ENCODE peak calls at places on chromosomes 16 and 17, in nine cellular contexts. One of them, this sample, is unnamed.
A peak's percentile ranks its signal among the peaks of the same experiment; 100 is the strongest.

GRCh38 chr16:24568392-24568791 is 29.0 kb downstream of the RBBP6 start:
- DNase-seq in neuronal stem cell: no peak
- DNase-seq in kidney: no peak
- DNase-seq in GM23248: peak; percentile 52
- DNase-seq in neural progenitor cell: no peak
- DNase-seq in mammary epithelial cell: peak; percentile 8
- DNase-seq in fibroblast of lung: peak; percentile 49
- DNase-seq in GM12878: no peak
- DNase-seq in IMR-90: peak; percentile 43
- DNase-seq in this sample: peak; percentile 16

GRCh38 chr16:55508941-55509920 is at the start of gene LPCAT2:
- DNase-seq in neuronal stem cell: peak; percentile 76
- DNase-seq in kidney: peak; percentile 92
- DNase-seq in GM23248: peak; percentile 93
- DNase-seq in neural progenitor cell: peak; percentile 95
- DNase-seq in mammary epithelial cell: peak; percentile 84
- DNase-seq in fibroblast of lung: peak; percentile 86
- DNase-seq in GM12878: no peak
- DNase-seq in IMR-90: peak; percentile 84
- DNase-seq in this sample: peak; percentile 40

GRCh38 chr17:42290577-42290976 is 2.3 kb downstream of the STAT5A start:
- DNase-seq in neuronal stem cell: no peak
- DNase-seq in kidney: peak; percentile 18
- DNase-seq in GM23248: no peak
- DNase-seq in neural progenitor cell: no peak
- DNase-seq in mammary epithelial cell: no peak
- DNase-seq in fibroblast of lung: no peak
- DNase-seq in GM12878: no peak
- DNase-seq in IMR-90: no peak
- DNase-seq in this sample: no peak

GRCh38 chr16:72939247-72939646 is 108.7 kb downstream of the ZFHX3 start:
- DNase-seq in neuronal stem cell: no peak
- DNase-seq in kidney: peak; percentile 39
- DNase-seq in GM23248: peak; percentile 80
- DNase-seq in neural progenitor cell: no peak
- DNase-seq in mammary epithelial cell: no peak
- DNase-seq in fibroblast of lung: peak; percentile 80
- DNase-seq in GM12878: no peak
- DNase-seq in IMR-90: peak; percentile 79
- DNase-seq in this sample: no peak

GRCh38 chr16:85204242-85205010 is 92.2 kb upstream of the CIBAR2 start:
- DNase-seq in neuronal stem cell: no peak
- DNase-seq in kidney: no peak
- DNase-seq in GM23248: peak; percentile 96
- DNase-seq in neural progenitor cell: no peak
- DNase-seq in mammary epithelial cell: peak; percentile 82
- DNase-seq in fibroblast of lung: peak; percentile 89
- DNase-seq in GM12878: no peak
- DNase-seq in IMR-90: peak; percentile 93
- DNase-seq in this sample: no peak

GRCh38 chr16:2795714-2796143 is 2.5 kb upstream of the PRSS41 start:
- DNase-seq in neuronal stem cell: no peak
- DNase-seq in kidney: no peak
- DNase-seq in GM23248: no peak
- DNase-seq in neural progenitor cell: no peak
- DNase-seq in mammary epithelial cell: peak; percentile 58
- DNase-seq in fibroblast of lung: no peak
- DNase-seq in GM12878: no peak
- DNase-seq in IMR-90: no peak
- DNase-seq in this sample: no peak

GRCh38 chr17:10743316-10744009 is 13.6 kb upstream of the TMEM220 start:
- DNase-seq in neuronal stem cell: no peak
- DNase-seq in kidney: no peak
- DNase-seq in GM23248: peak; percentile 84
- DNase-seq in neural progenitor cell: no peak
- DNase-seq in mammary epithelial cell: no peak
- DNase-seq in fibroblast of lung: peak; percentile 60
- DNase-seq in GM12878: no peak
- DNase-seq in IMR-90: peak; percentile 38
- DNase-seq in this sample: no peak

GRCh38 chr16:28237754-28238357 is 26.1 kb upstream of the XPO6 start:
- DNase-seq in neuronal stem cell: no peak
- DNase-seq in kidney: no peak
- DNase-seq in GM23248: no peak
- DNase-seq in neural progenitor cell: no peak
- DNase-seq in mammary epithelial cell: no peak
- DNase-seq in fibroblast of lung: no peak
- DNase-seq in GM12878: no peak
- DNase-seq in IMR-90: no peak
- DNase-seq in this sample: no peak

DNA sequence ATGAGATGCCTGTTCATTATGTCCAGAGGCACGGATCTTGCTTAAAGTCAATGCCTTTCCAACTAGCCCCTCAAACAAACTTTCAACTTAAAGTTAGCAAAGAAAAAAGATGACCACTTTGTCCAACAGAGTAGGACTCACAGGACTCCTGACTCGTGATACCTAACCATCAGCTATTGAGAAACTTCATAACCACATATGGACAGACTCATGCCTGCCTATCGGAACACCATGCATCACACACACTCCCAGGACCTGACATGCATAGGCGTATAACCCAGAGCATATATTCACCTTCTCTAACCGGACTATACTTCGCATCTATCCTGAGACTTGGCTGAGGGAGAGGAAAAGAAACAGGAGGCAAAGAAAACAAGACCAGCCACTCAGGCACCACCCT is 2.3 kb downstream of the PIP4K2B start:
- DNase-seq in neuronal stem cell: no peak
- DNase-seq in kidney: no peak
- DNase-seq in GM23248: peak; percentile 76
- DNase-seq in neural progenitor cell: no peak
- DNase-seq in mammary epithelial cell: peak; percentile 66
- DNase-seq in fibroblast of lung: no peak
- DNase-seq in GM12878: no peak
- DNase-seq in IMR-90: peak; percentile 55
- DNase-seq in this sample: no peak
- H3K27ac ChIP-seq in neuronal stem cell: no peak overlapping the region
- H3K27ac ChIP-seq in kidney: no peak overlapping the region
- H3K27ac ChIP-seq in GM23248: peak overlapping the region; percentile 96
- H3K27ac ChIP-seq in neural progenitor cell: no peak overlapping the region
- H3K27ac ChIP-seq in mammary epithelial cell: peak overlapping the region; percentile 38
- H3K27ac ChIP-seq in fibroblast of lung: no peak overlapping the region
- H3K27ac ChIP-seq in GM12878: no peak overlapping the region
- H3K27ac ChIP-seq in IMR-90: no peak overlapping the region
- H3K27ac ChIP-seq in this sample: no peak overlapping the region

GRCh38 chr17:47733047-47733413 is at the start of gene TBX21:
- DNase-seq in neuronal stem cell: peak; percentile 76
- DNase-seq in kidney: peak; percentile 92
- DNase-seq in GM23248: peak; percentile 56
- DNase-seq in neural progenitor cell: peak; percentile 95
- DNase-seq in mammary epithelial cell: no peak
- DNase-seq in fibroblast of lung: no peak
- DNase-seq in GM12878: no peak
- DNase-seq in IMR-90: no peak
- DNase-seq in this sample: no peak

GRCh38 chr17:47735139-47735464 is 2.1 kb downstream of the TBX21 start:
- DNase-seq in neuronal stem cell: no peak
- DNase-seq in kidney: no peak
- DNase-seq in GM23248: no peak
- DNase-seq in neural progenitor cell: no peak
- DNase-seq in mammary epithelial cell: no peak
- DNase-seq in fibroblast of lung: no peak
- DNase-seq in GM12878: no peak
- DNase-seq in IMR-90: no peak
- DNase-seq in this sample: no peak

GRCh38 chr17:47732399-47733046 is 513 bp upstream of the TBX21 start:
- DNase-seq in neuronal stem cell: no peak
- DNase-seq in kidney: no peak
- DNase-seq in GM23248: no peak
- DNase-seq in neural progenitor cell: no peak
- DNase-seq in mammary epithelial cell: no peak
- DNase-seq in fibroblast of lung: no peak
- DNase-seq in GM12878: no peak
- DNase-seq in IMR-90: no peak
- DNase-seq in this sample: no peak

GRCh38 chr17:47735536-47736011 is 2.5 kb downstream of the TBX21 start:
- DNase-seq in neuronal stem cell: no peak
- DNase-seq in kidney: no peak
- DNase-seq in GM23248: no peak
- DNase-seq in neural progenitor cell: no peak
- DNase-seq in mammary epithelial cell: no peak
- DNase-seq in fibroblast of lung: no peak
- DNase-seq in GM12878: peak; percentile 59
- DNase-seq in IMR-90: no peak
- DNase-seq in this sample: no peak

DNA sequence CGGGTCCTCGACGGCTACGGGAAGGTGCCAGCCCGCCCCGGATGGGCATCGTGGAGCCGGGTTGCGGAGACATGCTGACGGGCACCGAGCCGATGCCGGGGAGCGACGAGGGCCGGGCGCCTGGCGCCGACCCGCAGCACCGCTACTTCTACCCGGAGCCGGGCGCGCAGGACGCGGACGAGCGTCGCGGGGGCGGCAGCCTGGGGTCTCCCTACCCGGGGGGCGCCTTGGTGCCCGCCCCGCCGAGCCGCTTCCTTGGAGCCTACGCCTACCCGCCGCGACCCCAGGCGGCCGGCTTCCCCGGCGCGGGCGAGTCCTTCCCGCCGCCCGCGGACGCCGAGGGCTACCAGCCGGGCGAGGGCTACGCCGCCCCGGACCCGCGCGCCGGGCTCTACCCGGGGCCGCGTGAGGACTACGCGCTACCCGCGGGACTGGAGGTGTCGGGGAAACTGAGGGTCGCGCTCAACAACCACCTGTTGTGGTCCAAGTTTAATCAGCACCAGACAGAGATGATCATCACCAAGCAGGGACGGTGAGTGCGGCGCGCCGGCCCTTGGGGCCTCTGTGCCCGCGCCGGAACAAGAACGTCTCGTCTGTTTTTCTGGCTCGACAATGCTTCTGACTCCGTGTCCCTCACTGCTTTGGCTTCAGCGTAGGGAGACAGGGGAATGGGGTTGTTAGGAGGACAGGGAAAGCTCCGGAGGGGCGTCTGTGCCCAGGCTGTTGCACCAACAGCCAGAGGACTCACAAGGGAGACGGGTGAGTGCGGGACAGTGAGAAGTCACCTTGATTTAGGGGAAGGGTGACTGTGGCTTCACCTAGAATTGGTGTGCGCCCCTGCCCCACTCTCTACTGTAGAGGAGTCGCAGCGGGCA is 615 bp downstream of the TBX21 start:
- DNase-seq in neuronal stem cell: no peak
- DNase-seq in kidney: no peak
- DNase-seq in GM23248: peak; percentile 21
- DNase-seq in neural progenitor cell: peak; percentile 36
- DNase-seq in mammary epithelial cell: no peak
- DNase-seq in fibroblast of lung: no peak
- DNase-seq in GM12878: no peak
- DNase-seq in IMR-90: no peak
- DNase-seq in this sample: no peak
- H3K4me3 ChIP-seq in neuronal stem cell: no peak overlapping the region
- H3K4me3 ChIP-seq in kidney: no peak overlapping the region
- H3K4me3 ChIP-seq in GM23248: peak overlapping the region; percentile 27
- H3K4me3 ChIP-seq in neural progenitor cell: peak overlapping the region; percentile 66
- H3K4me3 ChIP-seq in mammary epithelial cell: no peak overlapping the region
- H3K4me3 ChIP-seq in fibroblast of lung: no peak overlapping the region
- H3K4me3 ChIP-seq in GM12878: peak overlapping the region; percentile 92
- H3K4me3 ChIP-seq in IMR-90: no peak overlapping the region
- H3K4me3 ChIP-seq in this sample: peak overlapping the region; percentile 51

DNA sequence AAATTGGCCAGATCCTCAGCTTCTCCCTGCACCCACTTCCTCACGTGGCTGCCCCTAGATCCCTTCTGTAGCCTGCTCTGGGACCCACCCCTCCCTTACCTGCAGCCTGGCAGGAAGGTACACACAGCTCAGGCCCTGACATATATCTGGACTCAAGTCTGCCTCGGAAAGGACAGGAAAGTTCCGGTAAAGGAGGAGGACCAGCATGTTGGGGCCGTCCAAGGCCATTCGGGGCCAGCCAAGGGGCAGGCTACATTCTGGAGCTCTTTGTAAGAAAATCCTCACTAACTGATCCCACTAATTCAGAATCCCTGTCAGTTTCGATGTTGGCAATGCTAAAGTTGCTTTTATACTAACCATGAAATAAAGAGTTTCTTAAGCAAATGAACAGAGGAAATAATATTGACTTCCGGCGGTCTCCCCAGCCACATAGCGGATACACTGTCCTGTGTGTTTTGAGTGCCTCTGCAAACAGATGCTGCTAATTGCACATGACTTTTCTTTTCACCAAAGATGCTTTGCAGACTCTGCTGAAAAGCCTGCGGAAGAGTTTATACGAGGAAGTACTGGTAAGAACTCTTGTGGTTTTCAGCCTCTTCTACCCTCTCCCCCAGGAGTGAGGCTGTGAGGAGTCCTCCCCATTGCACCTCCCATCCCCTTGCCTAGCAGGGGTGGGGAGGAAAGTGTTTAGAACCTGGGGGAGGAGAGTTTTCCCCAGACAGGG is 54.8 kb downstream of the PLXDC1 start:
- DNase-seq in neuronal stem cell: no peak
- DNase-seq in kidney: no peak
- DNase-seq in GM23248: no peak
- DNase-seq in neural progenitor cell: no peak
- DNase-seq in mammary epithelial cell: no peak
- DNase-seq in fibroblast of lung: no peak
- DNase-seq in GM12878: no peak
- DNase-seq in IMR-90: no peak
- DNase-seq in this sample: no peak
- H3K9ac ChIP-seq in neuronal stem cell: no peak overlapping the region
- H3K9ac ChIP-seq in kidney: no peak overlapping the region
- H3K9ac ChIP-seq in GM23248: no peak overlapping the region
- H3K9ac ChIP-seq in neural progenitor cell: no peak overlapping the region
- H3K9ac ChIP-seq in mammary epithelial cell: no peak overlapping the region
- H3K9ac ChIP-seq in fibroblast of lung: no peak overlapping the region
- H3K9ac ChIP-seq in GM12878: no peak overlapping the region
- H3K9ac ChIP-seq in IMR-90: no peak overlapping the region
- H3K9ac ChIP-seq in this sample: no peak overlapping the region

DNA sequence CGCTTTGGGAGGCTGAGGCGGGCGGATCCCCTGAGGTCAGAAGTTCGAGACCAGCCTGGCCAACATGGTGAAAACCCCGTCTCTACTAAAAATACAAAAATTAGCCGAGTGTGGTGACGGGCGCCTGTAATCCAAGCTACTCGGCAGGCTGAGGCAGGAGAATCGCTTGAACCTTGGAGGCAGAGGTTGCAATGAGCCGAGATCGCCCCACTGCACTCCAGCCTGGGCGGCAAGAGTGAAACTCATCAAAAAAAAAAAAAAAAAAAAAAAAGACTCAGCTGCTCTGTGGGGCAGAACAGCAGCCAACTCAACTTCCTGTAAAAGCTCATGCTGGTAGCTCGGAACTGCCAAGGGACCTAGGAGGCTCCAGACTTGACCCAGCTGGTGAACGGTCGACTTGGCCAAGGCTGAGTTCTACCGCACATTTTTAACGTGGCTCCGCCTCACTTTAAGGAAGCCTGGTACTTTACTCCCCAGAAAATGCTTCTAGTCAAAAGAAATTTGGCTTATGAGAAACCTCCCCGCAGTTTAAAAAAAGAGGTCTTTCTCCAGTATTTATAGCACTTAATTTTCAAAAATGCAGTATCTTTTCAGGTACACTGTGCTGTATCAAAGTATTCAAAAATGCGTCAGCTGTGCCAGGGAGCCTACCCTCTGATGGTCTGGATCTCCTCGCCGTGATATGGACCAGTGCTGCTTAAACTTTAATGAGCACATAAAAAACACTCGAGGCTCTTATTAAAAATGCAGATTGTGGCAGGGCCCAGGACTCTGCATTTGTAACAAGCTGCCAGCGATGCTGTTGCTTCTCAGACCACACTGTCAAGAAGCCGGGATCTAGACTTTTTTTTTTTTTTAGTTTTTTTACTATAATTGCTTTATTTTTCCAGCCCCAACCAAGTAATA is 1.2 kb upstream of the SMARCD2 start:
- DNase-seq in neuronal stem cell: no peak
- DNase-seq in kidney: peak; percentile 82
- DNase-seq in GM23248: peak; percentile 85
- DNase-seq in neural progenitor cell: no peak
- DNase-seq in mammary epithelial cell: peak; percentile 19
- DNase-seq in fibroblast of lung: peak; percentile 95
- DNase-seq in GM12878: peak; percentile 53
- DNase-seq in IMR-90: peak; percentile 70
- DNase-seq in this sample: no peak
- H3K27ac ChIP-seq in neuronal stem cell: peak overlapping the region; percentile 70
- H3K27ac ChIP-seq in kidney: peak overlapping the region; percentile 92
- H3K27ac ChIP-seq in GM23248: peak overlapping the region; percentile 81
- H3K27ac ChIP-seq in neural progenitor cell: no peak overlapping the region
- H3K27ac ChIP-seq in mammary epithelial cell: peak overlapping the region; percentile 24
- H3K27ac ChIP-seq in fibroblast of lung: peak overlapping the region; percentile 80
- H3K27ac ChIP-seq in GM12878: peak overlapping the region; percentile 80
- H3K27ac ChIP-seq in IMR-90: peak overlapping the region; percentile 55
- H3K27ac ChIP-seq in this sample: peak overlapping the region; percentile 65

This sample was measured in SK-N-MC.